ENCODE peak calls at places on chromosomes 2 and 18, in five cellular contexts. C, D, Y, W and Q are unnamed samples.

GRCh38 chr2:235605999-235606715 is 112.3 kb downstream of the AGAP1 start:
- DNase-seq in C (no peak), D (no peak), Y (no peak), W (no peak), Q (no peak)

GRCh38 chr18:13137939-13138821 is 80.4 kb upstream of the LDLRAD4 start:
- DNase-seq in C (no peak), D (peak), Y (peak), W (no peak), Q (no peak)

GRCh38 chr2:133286326-133286922 is 281.8 kb downstream of the NCKAP5 start:
- DNase-seq in C (no peak), D (no peak), Y (no peak), W (no peak), Q (no peak)

GRCh38 chr2:170932166-170932565 is 3.1 kb downstream of the GORASP2 start:
- DNase-seq in C (no peak), D (no peak), Y (no peak), W (no peak), Q (no peak)

GRCh38 chr2:197869501-197870111 is 65.2 kb downstream of the PLCL1 start:
- DNase-seq in C (no peak), D (no peak), Y (no peak), W (no peak), Q (no peak)

GRCh38 chr18:77201508-77201907 is 48.1 kb upstream of the GALR1 start:
- DNase-seq in C (no peak), D (no peak), Y (no peak), W (no peak), Q (no peak)

GRCh38 chr18:79545255-79545654 is 134.3 kb upstream of the CTDP1 start:
- DNase-seq in C (no peak), D (no peak), Y (no peak), W (no peak), Q (no peak)

GRCh38 chr2:27831279-27832050 is 58.7 kb downstream of the RBKS start:
- DNase-seq in C (no peak), D (no peak), Y (no peak), W (no peak), Q (no peak)